ENCODE peak calls at places on chromosomes 2 and 18, in ten cellular contexts. V is RWPE1; Y is kidney; D is astrocyte of the spinal cord; W is coronary artery; I is IMR-90; G is CD8-positive, alpha-beta T cell; U is fibroblast of the aortic adventitia; S is spleen; A is GM13977. Z is an unnamed sample.

GRCh38 chr2:28224648-28225471 is 167.8 kb upstream of the FOSL2 start:
- DNase-seq in V (peak; percentile 18), Y (no peak), D (peak; percentile 94), W (no peak), I (peak; percentile 93), G (no peak), U (peak; percentile 96), S (no peak), A (no peak), Z (peak; percentile 66)

GRCh38 chr2:9760911-9761228 is 82.4 kb upstream of the TAF1B start:
- DNase-seq in V (no peak), Y (no peak), D (no peak), W (no peak), I (no peak), G (no peak), U (no peak), S (no peak), A (no peak), Z (no peak)

GRCh38 chr2:19911799-19912509 is 10.2 kb upstream of the TTC32 start:
- DNase-seq in V (peak; percentile 86), Y (no peak), D (peak; percentile 97), W (no peak), I (peak; percentile 93), G (no peak), U (peak; percentile 36), S (no peak), A (no peak), Z (peak; percentile 98)

GRCh38 chr2:36380624-36381481 is 25.3 kb downstream of the CRIM1 start:
- DNase-seq in V (no peak), Y (peak; percentile 91), D (peak; percentile 41), W (peak; percentile 81), I (no peak), G (no peak), U (no peak), S (peak; percentile 79), A (no peak), Z (peak; percentile 56)

GRCh38 chr2:6337123-6337830 is 528.4 kb downstream of the CMPK2 start:
- DNase-seq in V (no peak), Y (no peak), D (no peak), W (no peak), I (no peak), G (no peak), U (no peak), S (no peak), A (no peak), Z (no peak)

GRCh38 chr18:36377626-36378025 is 80.1 kb downstream of the FHOD3 start:
- DNase-seq in V (no peak), Y (no peak), D (no peak), W (no peak), I (no peak), G (no peak), U (no peak), S (no peak), A (no peak), Z (no peak)

GRCh38 chr18:24246143-24246542 is 107.3 kb downstream of the CABYR start:
- DNase-seq in V (no peak), Y (no peak), D (no peak), W (no peak), I (no peak), G (no peak), U (no peak), S (no peak), A (peak; percentile 32), Z (no peak)

GRCh38 chr2:113208995-113209868 is 35.5 kb downstream of the PSD4 start:
- DNase-seq in V (no peak), Y (peak; percentile 90), D (peak; percentile 48), W (no peak), I (peak; percentile 65), G (no peak), U (peak; percentile 22), S (no peak), A (no peak), Z (no peak)

GRCh38 chr2:15952451-15953142 is 12.2 kb downstream of the MYCN start:
- DNase-seq in V (no peak), Y (no peak), D (no peak), W (no peak), I (no peak), G (no peak), U (no peak), S (no peak), A (no peak), Z (no peak)

GRCh38 chr2:74952575-74952974 is 5.9 kb upstream of the POLE4 start:
- DNase-seq in V (no peak), Y (no peak), D (no peak), W (no peak), I (no peak), G (no peak), U (no peak), S (no peak), A (no peak), Z (no peak)

GRCh38 chr2:239106314-239106908 is 258.5 kb downstream of the TWIST2 start:
- DNase-seq in V (peak; percentile 78), Y (no peak), D (peak; percentile 48), W (no peak), I (peak; percentile 63), G (no peak), U (peak; percentile 75), S (no peak), A (peak; percentile 71), Z (peak; percentile 63)

GRCh38 chr2:189477756-189478155 is 36.5 kb downstream of the WDR75 start:
- DNase-seq in V (no peak), Y (no peak), D (no peak), W (no peak), I (no peak), G (no peak), U (no peak), S (no peak), A (no peak), Z (no peak)

GRCh38 chr2:233414273-233414654 is 60.0 kb downstream of the DGKD start:
- DNase-seq in V (no peak), Y (no peak), D (no peak), W (no peak), I (peak; percentile 32), G (no peak), U (peak; percentile 25), S (no peak), A (no peak), Z (peak; percentile 35)

GRCh38 chr2:118604346-118604745 is 243.1 kb downstream of the EN1 start:
- DNase-seq in V (no peak), Y (no peak), D (no peak), W (no peak), I (no peak), G (no peak), U (no peak), S (no peak), A (no peak), Z (no peak)

GRCh38 chr2:118604831-118605230 is 242.6 kb downstream of the EN1 start:
- DNase-seq in V (no peak), Y (no peak), D (no peak), W (no peak), I (no peak), G (no peak), U (no peak), S (no peak), A (no peak), Z (no peak)

GRCh38 chr2:118607663-118608062 is 239.8 kb downstream of the EN1 start:
- DNase-seq in V (no peak), Y (no peak), D (no peak), W (no peak), I (no peak), G (no peak), U (no peak), S (no peak), A (no peak), Z (no peak)

GRCh38 chr2:118613742-118614141 is 233.7 kb downstream of the EN1 start:
- DNase-seq in V (no peak), Y (no peak), D (no peak), W (no peak), I (no peak), G (no peak), U (no peak), S (no peak), A (no peak), Z (no peak)

GRCh38 chr2:118609138-118609537 is 238.3 kb downstream of the EN1 start:
- DNase-seq in V (no peak), Y (no peak), D (no peak), W (no peak), I (no peak), G (no peak), U (no peak), S (no peak), A (no peak), Z (peak; percentile 58)
- TF ChIP-seq CTCF in V (no peak), Y (no peak), D (no peak), W (no peak), I (no peak), G (no peak), U (no peak), S (no peak), A (no peak), Z (no peak)

DNA sequence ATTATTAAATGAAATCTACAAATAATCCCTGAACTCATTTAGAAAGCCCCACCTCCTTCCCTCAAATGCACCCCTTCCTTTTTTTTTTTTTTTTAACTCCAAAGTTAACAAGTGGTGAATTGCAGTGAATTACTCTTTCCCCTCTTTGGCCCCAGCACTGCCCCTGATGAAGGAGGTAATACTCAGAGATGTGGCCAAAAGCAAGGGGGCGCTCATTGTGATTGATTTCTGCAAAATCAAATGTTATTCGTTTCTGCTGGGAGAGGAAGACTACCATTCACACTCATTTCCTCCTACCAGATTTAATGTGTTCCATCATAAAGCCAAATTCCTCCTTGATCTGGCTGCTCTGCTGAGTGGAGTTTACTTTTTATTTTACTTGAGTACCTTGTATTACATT is 259.4 kb downstream of the GPD2 start:
- DNase-seq in V (no peak), Y (no peak), D (no peak), W (no peak), I (no peak), G (no peak), U (no peak), S (no peak), A (no peak), Z (no peak)
- TF ChIP-seq CTCF in V (no peak), Y (no peak), D (no peak), W (no peak), I (no peak), G (no peak), U (no peak), S (no peak), A (no peak), Z (no peak)

DNA sequence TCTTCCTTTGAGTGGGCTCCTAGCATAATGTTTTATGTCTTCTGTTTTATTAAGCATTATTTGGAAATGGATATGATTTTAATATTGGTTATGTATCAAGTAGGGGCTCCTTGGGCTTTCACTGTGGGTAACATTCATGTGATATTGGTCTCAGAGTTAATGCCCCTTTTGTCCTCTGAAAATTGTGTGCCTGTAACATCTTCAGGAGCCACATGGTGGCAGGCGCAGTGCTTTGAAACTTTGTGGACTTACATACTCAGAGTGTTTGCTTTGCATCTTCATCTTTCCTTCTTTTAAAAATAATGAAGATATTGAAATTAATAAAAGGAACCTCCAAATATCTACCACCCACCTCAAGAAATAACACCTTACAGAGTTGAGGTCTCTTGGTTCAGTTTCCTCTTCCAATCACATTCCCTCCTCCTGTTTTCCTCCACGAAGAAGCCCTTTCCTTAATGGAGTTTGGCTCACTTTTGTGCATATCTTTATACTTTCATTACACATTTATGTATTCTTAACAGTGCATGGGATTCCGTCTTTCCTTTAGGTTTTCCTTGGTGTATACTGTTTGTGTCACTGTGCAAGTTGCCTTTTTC is 73.5 kb downstream of the LIMS1 start:
- DNase-seq in V (no peak), Y (no peak), D (peak; percentile 60), W (no peak), I (peak; percentile 59), G (no peak), U (peak; percentile 64), S (no peak), A (no peak), Z (peak; percentile 48)
- TF ChIP-seq CTCF in V (peak; percentile 64), Y (peak; percentile 69), D (peak; percentile 66), W (no peak), I (peak; percentile 65), G (peak; percentile 72), U (peak; percentile 70), S (peak; percentile 39), A (peak; percentile 71), Z (peak; percentile 48)

GRCh38 chr2:8525582-8526402 is 156.1 kb upstream of the ID2 start:
- DNase-seq in V (peak; percentile 16), Y (peak; percentile 96), D (peak; percentile 31), W (no peak), I (peak; percentile 12), G (no peak), U (peak; percentile 6), S (peak; percentile 90), A (peak; percentile 67), Z (peak; percentile 83)
- TF ChIP-seq CTCF in V (no peak), Y (peak; percentile 23), D (no peak), W (no peak), I (no peak), G (no peak), U (no peak), S (no peak), A (peak; percentile 46), Z (no peak)